ENCODE peak calls at places on chromosomes 1 and 21, in six cellular contexts. One of them, this sample, is unnamed.

GRCh38 chr1:111654839-111655238 is 35.2 kb downstream of the RAP1A start:
- DNase-seq in stomach: no peak
- DNase-seq in prostate gland: no peak
- DNase-seq in GM10248: peak
- DNase-seq in MM.1S: no peak
- DNase-seq in AG09319: no peak
- DNase-seq in this sample: no peak

GRCh38 chr1:173064011-173064410 is 13.3 kb upstream of the TNFSF18 start:
- DNase-seq in prostate gland: peak
- DNase-seq in GM10248: no peak
- DNase-seq in stomach: no peak
- DNase-seq in AG09319: no peak
- DNase-seq in MM.1S: no peak
- DNase-seq in this sample: peak

GRCh38 chr1:160189649-160190625 is at the start of gene CASQ1:
- DNase-seq in MM.1S: no peak
- DNase-seq in prostate gland: peak
- DNase-seq in GM10248: no peak
- DNase-seq in AG09319: no peak
- DNase-seq in stomach: peak
- DNase-seq in this sample: no peak

GRCh38 chr1:154391086-154391770 is 13.9 kb upstream of the IL6R start:
- DNase-seq in MM.1S: no peak
- DNase-seq in prostate gland: no peak
- DNase-seq in stomach: no peak
- DNase-seq in GM10248: no peak
- DNase-seq in AG09319: no peak
- DNase-seq in this sample: no peak

GRCh38 chr1:154961207-154961496 is 430 bp downstream of the PYGO2 start:
- DNase-seq in stomach: no peak
- DNase-seq in AG09319: no peak
- DNase-seq in GM10248: no peak
- DNase-seq in MM.1S: no peak
- DNase-seq in prostate gland: no peak
- DNase-seq in this sample: no peak

GRCh38 chr1:41510531-41511238 is 26.2 kb upstream of the EDN2 start:
- DNase-seq in GM10248: no peak
- DNase-seq in AG09319: no peak
- DNase-seq in stomach: no peak
- DNase-seq in MM.1S: no peak
- DNase-seq in prostate gland: no peak
- DNase-seq in this sample: no peak

GRCh38 chr1:207991331-207991914 is 80.5 kb upstream of the CD34 start:
- DNase-seq in GM10248: no peak
- DNase-seq in prostate gland: no peak
- DNase-seq in stomach: no peak
- DNase-seq in AG09319: no peak
- DNase-seq in MM.1S: no peak
- DNase-seq in this sample: no peak

GRCh38 chr1:243525085-243525487 is 269.2 kb downstream of the SDCCAG8 start:
- DNase-seq in prostate gland: no peak
- DNase-seq in MM.1S: no peak
- DNase-seq in AG09319: peak
- DNase-seq in stomach: no peak
- DNase-seq in GM10248: no peak
- DNase-seq in this sample: no peak

GRCh38 chr1:27342391-27342777 is 562 bp downstream of the SYTL1 start:
- DNase-seq in stomach: no peak
- DNase-seq in prostate gland: no peak
- DNase-seq in GM10248: no peak
- DNase-seq in AG09319: no peak
- DNase-seq in MM.1S: no peak
- DNase-seq in this sample: no peak

GRCh38 chr1:44289530-44289929 is 65.5 kb downstream of the ERI3 start:
- DNase-seq in AG09319: no peak
- DNase-seq in MM.1S: no peak
- DNase-seq in stomach: no peak
- DNase-seq in GM10248: no peak
- DNase-seq in prostate gland: no peak
- DNase-seq in this sample: no peak

GRCh38 chr1:50110656-50111055 is 1.9 kb downstream of the ELAVL4 start:
- DNase-seq in GM10248: no peak
- DNase-seq in prostate gland: no peak
- DNase-seq in MM.1S: peak
- DNase-seq in stomach: no peak
- DNase-seq in AG09319: no peak
- DNase-seq in this sample: peak

GRCh38 chr1:221794079-221794670 is 52.3 kb upstream of the DUSP10 start:
- DNase-seq in stomach: no peak
- DNase-seq in GM10248: peak
- DNase-seq in MM.1S: no peak
- DNase-seq in prostate gland: no peak
- DNase-seq in AG09319: no peak
- DNase-seq in this sample: no peak

GRCh38 chr21:30689822-30690221 is 28.8 kb downstream of the KRTAP21-3 start:
- DNase-seq in AG09319: no peak
- DNase-seq in MM.1S: no peak
- DNase-seq in stomach: no peak
- DNase-seq in prostate gland: no peak
- DNase-seq in GM10248: no peak
- DNase-seq in this sample: no peak
- TF ChIP-seq CTCF in AG09319: no peak
- TF ChIP-seq CTCF in MM.1S: no peak
- TF ChIP-seq CTCF in stomach: no peak
- TF ChIP-seq CTCF in prostate gland: no peak
- TF ChIP-seq CTCF in GM10248: no peak
- TF ChIP-seq CTCF in this sample: no peak

GRCh38 chr1:59714966-59715365 is 99.8 kb upstream of the HOOK1 start:
- DNase-seq in stomach: no peak
- DNase-seq in MM.1S: no peak
- DNase-seq in GM10248: no peak
- DNase-seq in AG09319: no peak
- DNase-seq in prostate gland: no peak
- DNase-seq in this sample: no peak
- TF ChIP-seq CTCF in stomach: no peak
- TF ChIP-seq CTCF in MM.1S: no peak
- TF ChIP-seq CTCF in GM10248: no peak
- TF ChIP-seq CTCF in AG09319: no peak
- TF ChIP-seq CTCF in prostate gland: no peak
- TF ChIP-seq CTCF in this sample: no peak

GRCh38 chr1:45412899-45413298 is 72.7 kb upstream of the MUTYH start:
- DNase-seq in stomach: no peak
- DNase-seq in AG09319: no peak
- DNase-seq in GM10248: no peak
- DNase-seq in MM.1S: no peak
- DNase-seq in prostate gland: no peak
- DNase-seq in this sample: no peak

GRCh38 chr1:45414746-45415145 is 74.5 kb upstream of the MUTYH start:
- DNase-seq in stomach: no peak
- DNase-seq in prostate gland: no peak
- DNase-seq in GM10248: no peak
- DNase-seq in MM.1S: no peak
- DNase-seq in AG09319: no peak
- DNase-seq in this sample: no peak

GRCh38 chr1:45409243-45409642 is 69.0 kb upstream of the MUTYH start:
- DNase-seq in GM10248: no peak
- DNase-seq in prostate gland: no peak
- DNase-seq in AG09319: no peak
- DNase-seq in stomach: no peak
- DNase-seq in MM.1S: no peak
- DNase-seq in this sample: no peak

GRCh38 chr1:45410850-45411509 is 70.7 kb upstream of the MUTYH start:
- DNase-seq in GM10248: no peak
- DNase-seq in AG09319: no peak
- DNase-seq in stomach: no peak
- DNase-seq in prostate gland: no peak
- DNase-seq in MM.1S: no peak
- DNase-seq in this sample: no peak

GRCh38 chr1:45411510-45411899 is 71.3 kb upstream of the MUTYH start:
- DNase-seq in prostate gland: no peak
- DNase-seq in GM10248: no peak
- DNase-seq in stomach: no peak
- DNase-seq in MM.1S: no peak
- DNase-seq in AG09319: no peak
- DNase-seq in this sample: no peak
- TF ChIP-seq CTCF in prostate gland: no peak
- TF ChIP-seq CTCF in GM10248: no peak
- TF ChIP-seq CTCF in stomach: no peak
- TF ChIP-seq CTCF in MM.1S: no peak
- TF ChIP-seq CTCF in AG09319: no peak
- TF ChIP-seq CTCF in this sample: no peak

GRCh38 chr21:36630485-36631206 is 68.3 kb upstream of the SIM2 start:
- DNase-seq in stomach: peak
- DNase-seq in MM.1S: peak
- DNase-seq in GM10248: peak
- DNase-seq in AG09319: no peak
- DNase-seq in prostate gland: peak
- DNase-seq in this sample: peak
- TF ChIP-seq CTCF in stomach: peak
- TF ChIP-seq CTCF in MM.1S: peak
- TF ChIP-seq CTCF in GM10248: peak
- TF ChIP-seq CTCF in AG09319: peak
- TF ChIP-seq CTCF in prostate gland: peak
- TF ChIP-seq CTCF in this sample: peak

GRCh38 chr1:10155087-10155712 is 55.2 kb upstream of the KIF1B start:
- DNase-seq in prostate gland: no peak
- DNase-seq in MM.1S: no peak
- DNase-seq in AG09319: no peak
- DNase-seq in stomach: no peak
- DNase-seq in GM10248: no peak
- DNase-seq in this sample: no peak

DNA sequence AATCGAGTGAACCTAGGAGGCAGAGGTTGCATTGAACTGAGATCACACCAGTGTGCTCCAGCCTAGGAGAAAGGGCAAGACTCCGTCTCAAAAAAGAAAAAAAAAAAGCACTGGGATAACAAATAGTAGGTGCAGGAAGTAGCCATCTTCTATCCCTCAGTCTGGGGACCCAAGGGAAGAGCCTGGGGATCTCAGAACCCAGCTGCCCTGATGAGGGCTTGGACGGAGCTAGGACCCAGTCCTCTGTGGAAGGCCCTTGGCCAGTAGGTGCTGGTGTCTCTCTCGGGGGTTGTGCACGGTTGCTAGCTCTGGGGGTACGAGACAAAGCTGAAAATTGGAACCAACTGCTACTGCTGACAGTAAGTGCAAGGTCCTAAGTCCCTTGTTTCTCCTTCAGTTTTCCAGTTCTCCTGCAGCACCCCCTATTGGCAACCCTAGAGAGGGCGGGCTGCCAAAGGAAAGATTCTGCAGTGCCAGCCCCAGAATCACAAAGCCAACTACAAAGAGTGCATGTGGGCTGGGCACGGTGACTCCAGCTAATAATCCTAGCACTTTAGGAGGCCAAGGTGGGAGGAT is 57.6 kb upstream of the KIF1B start:
- DNase-seq in GM10248: peak
- DNase-seq in MM.1S: peak
- DNase-seq in stomach: peak
- DNase-seq in AG09319: no peak
- DNase-seq in prostate gland: peak
- DNase-seq in this sample: peak
- TF ChIP-seq CTCF in GM10248: peak
- TF ChIP-seq CTCF in MM.1S: peak
- TF ChIP-seq CTCF in stomach: peak
- TF ChIP-seq CTCF in AG09319: peak
- TF ChIP-seq CTCF in prostate gland: peak
- TF ChIP-seq CTCF in this sample: peak

GRCh38 chr1:147223740-147224615 is 1.2 kb downstream of the FMO5 start:
- DNase-seq in AG09319: no peak
- DNase-seq in GM10248: no peak
- DNase-seq in prostate gland: no peak
- DNase-seq in stomach: no peak
- DNase-seq in MM.1S: no peak
- DNase-seq in this sample: no peak

GRCh38 chr1:147225193-147225730 is at the start of gene FMO5:
- DNase-seq in GM10248: peak
- DNase-seq in AG09319: no peak
- DNase-seq in stomach: peak
- DNase-seq in prostate gland: peak
- DNase-seq in MM.1S: peak
- DNase-seq in this sample: peak
- TF ChIP-seq CTCF in GM10248: no peak
- TF ChIP-seq CTCF in AG09319: peak
- TF ChIP-seq CTCF in stomach: peak
- TF ChIP-seq CTCF in prostate gland: peak
- TF ChIP-seq CTCF in MM.1S: peak
- TF ChIP-seq CTCF in this sample: no peak

DNA sequence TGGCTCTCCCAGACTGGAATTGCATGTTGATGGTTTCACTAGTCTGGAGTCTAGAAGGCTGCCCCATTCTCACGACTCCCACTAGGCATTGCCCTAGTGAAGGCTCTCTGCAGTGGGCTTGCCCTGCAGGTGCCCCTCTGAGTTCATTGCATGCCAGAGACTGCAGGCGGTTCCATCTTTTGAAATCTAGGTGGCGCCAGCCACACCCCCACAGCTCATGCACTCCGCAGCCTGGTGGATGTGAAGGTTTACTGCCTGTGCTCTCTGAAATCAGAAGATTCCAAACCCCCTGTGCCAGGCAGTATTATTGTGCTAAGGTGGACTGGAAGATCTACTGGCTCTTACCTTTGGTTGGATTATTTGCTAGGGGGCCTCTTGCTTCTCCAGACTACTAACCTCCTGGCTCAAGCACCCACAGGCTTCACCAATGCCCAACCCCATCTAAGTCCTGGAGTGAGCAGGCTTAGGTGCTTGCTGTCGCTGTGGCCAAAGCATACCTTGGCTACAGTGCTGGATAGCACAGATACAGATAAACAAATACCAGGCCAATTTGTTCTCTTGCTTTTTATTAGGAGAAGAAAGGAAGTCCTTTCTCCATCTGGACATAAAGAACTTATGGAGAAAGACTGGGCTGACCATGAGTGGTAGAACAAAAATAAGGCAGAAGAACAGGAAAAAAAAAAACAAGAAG is 83.5 kb upstream of the SIM2 start:
- DNase-seq in MM.1S: no peak
- DNase-seq in stomach: no peak
- DNase-seq in AG09319: no peak
- DNase-seq in GM10248: no peak
- DNase-seq in prostate gland: peak
- DNase-seq in this sample: no peak
- TF ChIP-seq CTCF in MM.1S: no peak
- TF ChIP-seq CTCF in stomach: no peak
- TF ChIP-seq CTCF in AG09319: no peak
- TF ChIP-seq CTCF in GM10248: peak
- TF ChIP-seq CTCF in prostate gland: no peak
- TF ChIP-seq CTCF in this sample: peak